ENCODE peak calls at places on chromosomes 3 and 15, in five cellular contexts. K is DMS53, L is EL, O is nucleus accumbens, M is left kidney. F is an unnamed sample.

GRCh38 chr3:129360705-129361460 is 67.6 kb downstream of the EFCAB12 start:
- DNase-seq in K (no peak), O (no peak), L (no peak), M (peak), F (no peak)

GRCh38 chr3:129552287-129553050 is 9.5 kb downstream of the H1-8 start:
- DNase-seq in K (no peak), M (no peak), O (no peak), L (no peak), F (peak)

GRCh38 chr15:81789403-81789802 is 256.4 kb downstream of the MEX3B start:
- DNase-seq in K (peak), L (no peak), O (no peak), M (no peak), F (peak)

GRCh38 chr3:94115482-94115881 is 52.6 kb downstream of the NSUN3 start:
- DNase-seq in M (peak), O (no peak), L (peak), K (peak), F (peak)

GRCh38 chr3:185737020-185737419 is 87.8 kb downstream of the IGF2BP2 start:
- DNase-seq in M (no peak), K (no peak), L (peak), O (no peak), F (no peak)

GRCh38 chr3:170092907-170093306 is 55.1 kb downstream of the GPR160 start:
- DNase-seq in K (no peak), O (no peak), L (no peak), M (no peak), F (no peak)

GRCh38 chr3:142849148-142849547 is 39.7 kb downstream of the PCOLCE2 start:
- DNase-seq in O (no peak), K (no peak), M (no peak), L (no peak), F (no peak)

GRCh38 chr3:106811376-106811775 is 565.9 kb upstream of the CCDC54 start:
- DNase-seq in O (no peak), L (peak), M (no peak), K (no peak), F (no peak)

GRCh38 chr3:195873971-195874370 is 34.4 kb downstream of the TNK2 start:
- DNase-seq in L (peak), M (peak), K (no peak), O (no peak), F (no peak)

GRCh38 chr15:66186049-66186825 is 67.3 kb downstream of the MEGF11 start:
- DNase-seq in M (no peak), K (no peak), L (peak), O (no peak), F (no peak)

GRCh38 chr3:153756816-153757215 is 364.4 kb upstream of the ARHGEF26 start:
- DNase-seq in O (no peak), L (no peak), M (no peak), K (no peak), F (peak)

GRCh38 chr3:162141232-162141631 is 644.6 kb downstream of the OTOL1 start:
- DNase-seq in K (no peak), M (no peak), L (peak), O (no peak), F (no peak)

GRCh38 chr3:129616713-129617112 is 10.2 kb upstream of the PLXND1 start:
- DNase-seq in L (peak), M (no peak), O (no peak), K (no peak), F (no peak)

GRCh38 chr15:72724028-72724427 is 38.0 kb downstream of the BBS4 start:
- DNase-seq in L (no peak), M (no peak), K (no peak), O (no peak), F (no peak)

GRCh38 chr15:75648156-75649000 is 666 bp downstream of the SNX33 start:
- DNase-seq in O (no peak), L (peak), K (peak), M (no peak), F (peak)

GRCh38 chr15:43531018-43531667 is 13.7 kb downstream of the MAP1A start:
- DNase-seq in K (no peak), M (peak), O (peak), L (no peak), F (peak)

GRCh38 chr15:67148196-67148701 is 82.8 kb downstream of the SMAD3 start:
- DNase-seq in L (peak), K (peak), M (no peak), O (no peak), F (peak)

GRCh38 chr15:48425051-48425450 is 93.8 kb downstream of the DUT start:
- DNase-seq in K (no peak), L (no peak), O (no peak), M (peak), F (no peak)

GRCh38 chr3:17179381-17180205 is 294.8 kb downstream of the PLCL2 start:
- DNase-seq in M (peak), K (peak), L (no peak), O (no peak), F (peak)

GRCh38 chr3:187223799-187224198 is 26.5 kb downstream of the RTP1 start:
- DNase-seq in L (peak), M (peak), K (peak), O (no peak), F (no peak)

GRCh38 chr3:43742935-43743334 is 52.2 kb downstream of the ABHD5 start:
- DNase-seq in K (no peak), O (no peak), L (peak), M (peak), F (no peak)

GRCh38 chr3:106688463-106688862 is 688.8 kb upstream of the CCDC54 start:
- DNase-seq in M (peak), K (peak), O (no peak), L (peak), F (peak)

GRCh38 chr3:30554317-30554690 is 52.1 kb upstream of the TGFBR2 start:
- DNase-seq in L (peak), O (no peak), K (no peak), M (no peak), F (no peak)

GRCh38 chr15:77784361-77785292 is 151.9 kb upstream of the LINGO1 start:
- DNase-seq in O (no peak), K (peak), L (peak), M (no peak), F (peak)

GRCh38 chr15:19973718-19974117 is 567.9 kb downstream of the GOLGA6L6 start:
- DNase-seq in M (no peak), L (no peak), K (peak), O (no peak), F (no peak)

GRCh38 chr3:47098910-47099309 is 65.0 kb downstream of the SETD2 start:
- DNase-seq in M (no peak), L (peak), O (no peak), K (no peak), F (no peak)

GRCh38 chr15:43376017-43376705 is 5.3 kb downstream of the TUBGCP4 start:
- DNase-seq in K (peak), O (no peak), M (peak), L (peak), F (peak)

GRCh38 chr3:156507285-156507684 is 47.6 kb downstream of the SSR3 start:
- DNase-seq in M (no peak), K (peak), L (peak), O (no peak), F (no peak)

GRCh38 chr15:65653781-65654521 is 32.2 kb downstream of the SLC24A1 start:
- DNase-seq in L (no peak), M (no peak), O (no peak), K (no peak), F (no peak)

GRCh38 chr3:187822402-187822801 is 77.1 kb upstream of the BCL6 start:
- DNase-seq in M (no peak), O (no peak), K (no peak), L (no peak), F (no peak)

GRCh38 chr3:152581941-152582340 is 253.0 kb upstream of the P2RY1 start:
- DNase-seq in L (no peak), K (no peak), M (peak), O (no peak), F (no peak)

GRCh38 chr15:62985768-62986167 is 56.8 kb upstream of the TPM1 start:
- DNase-seq in L (peak), K (no peak), O (no peak), M (peak), F (no peak)

GRCh38 chr3:193851416-193851815 is 258.4 kb downstream of the OPA1 start:
- DNase-seq in O (no peak), M (no peak), K (no peak), L (no peak), F (no peak)

GRCh38 chr15:29935296-29936020 is 113.2 kb upstream of the TJP1 start:
- DNase-seq in M (no peak), K (peak), L (no peak), O (no peak), F (peak)

GRCh38 chr3:16795601-16796000 is 89.2 kb upstream of the PLCL2 start:
- DNase-seq in L (no peak), M (no peak), K (no peak), O (no peak), F (no peak)

GRCh38 chr3:155230382-155230781 is 63.1 kb downstream of the STRIT1 start:
- DNase-seq in O (no peak), K (no peak), M (no peak), L (no peak), F (no peak)

GRCh38 chr3:184532940-184533732 is 28.4 kb upstream of the EPHB3 start:
- DNase-seq in K (no peak), L (no peak), O (no peak), M (peak), F (no peak)

GRCh38 chr15:60423540-60423939 is 25.8 kb upstream of the ANXA2 start:
- DNase-seq in O (no peak), L (peak), M (peak), K (peak), F (no peak)

GRCh38 chr15:80803580-80804525 is 24.7 kb downstream of the CEMIP start:
- DNase-seq in L (no peak), M (no peak), O (no peak), K (no peak), F (no peak)

F was measured in NCI-H69.